ENCODE peak calls at places on chromosome 3, in four cellular contexts. K, H, W and B are unnamed samples.

GRCh38 chr3:124217542-124217941 is 225.6 kb upstream of the ROPN1 start:
- DNase-seq in W (peak; percentile 80), K (peak; percentile 52), H (peak; percentile 71), B (no peak)

GRCh38 chr3:96863129-96863740 is 48.8 kb downstream of the EPHA6 start:
- DNase-seq in H (peak; percentile 55), K (peak; percentile 22), W (peak; percentile 45), B (no peak)

GRCh38 chr3:149902498-149903139 is 68.1 kb downstream of the PFN2 start:
- DNase-seq in K (no peak), H (no peak), W (no peak), B (no peak)

GRCh38 chr3:10251006-10251405 is 2.7 kb downstream of the TATDN2 start:
- DNase-seq in W (no peak), K (no peak), H (no peak), B (no peak)

GRCh38 chr3:120039642-120040610 is 54.3 kb downstream of the GSK3B start:
- DNase-seq in W (no peak), H (no peak), K (no peak), B (no peak)

GRCh38 chr3:152524198-152525140 is 255.7 kb downstream of the MBNL1 start:
- DNase-seq in W (no peak), H (peak; percentile 79), K (peak; percentile 44), B (no peak)

GRCh38 chr3:123521179-123521969 is 63.5 kb downstream of the HACD2 start:
- DNase-seq in K (no peak), H (no peak), W (no peak), B (no peak)

GRCh38 chr3:158789592-158789991 is 12.3 kb upstream of the MFSD1 start:
- DNase-seq in H (peak; percentile 14), W (no peak), K (no peak), B (no peak)

GRCh38 chr3:101521251-101521701 is 8.3 kb upstream of the SENP7 start:
- DNase-seq in K (no peak), W (no peak), H (no peak), B (no peak)

GRCh38 chr3:121707531-121708273 is 41.8 kb downstream of the GOLGB1 start:
- DNase-seq in W (no peak), K (no peak), H (no peak), B (no peak)

DNA sequence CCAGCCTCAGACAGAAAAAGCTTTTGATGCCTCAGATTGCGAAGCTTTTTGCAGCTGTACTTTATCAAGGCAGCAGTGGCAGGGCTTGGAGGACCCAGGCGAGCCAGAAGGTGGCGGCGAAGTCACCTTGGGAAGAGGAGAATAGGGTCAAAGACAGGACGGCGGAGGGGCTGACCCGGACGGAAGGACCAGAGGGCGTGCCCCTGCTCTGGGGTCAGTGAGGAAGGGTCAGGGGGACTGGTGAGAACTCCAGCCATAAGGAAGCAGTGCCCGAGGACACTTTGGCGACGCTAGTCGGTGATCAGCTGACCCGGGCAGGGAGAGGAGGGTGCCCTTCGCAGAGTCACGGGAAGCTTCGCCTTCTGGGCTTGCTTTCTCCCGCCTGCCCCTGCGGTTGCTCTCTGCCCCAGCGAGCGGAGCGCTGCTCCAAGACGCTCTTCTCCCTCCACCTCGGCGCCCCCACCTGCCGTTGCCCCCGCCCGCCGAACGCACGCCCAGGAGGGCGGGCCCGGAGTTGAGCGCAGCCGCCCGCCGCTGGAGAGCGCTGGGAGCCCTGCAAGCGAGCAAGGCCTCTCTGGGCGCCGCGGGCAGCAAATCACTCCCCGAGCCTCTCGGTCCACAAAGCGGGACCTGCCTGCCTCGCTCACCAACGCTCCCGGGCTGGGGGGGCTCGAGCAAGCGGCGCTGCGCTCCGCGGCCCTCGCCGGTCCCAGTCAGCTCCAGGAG is 1.4 kb downstream of the CADPS start:
- DNase-seq in H (peak; percentile 9), K (peak; percentile 46), W (peak; percentile 55), B (no peak)
- TF ChIP-seq CTCF in H (peak; percentile 6), K (peak; percentile 56), W (no peak), B (no peak)

DNA sequence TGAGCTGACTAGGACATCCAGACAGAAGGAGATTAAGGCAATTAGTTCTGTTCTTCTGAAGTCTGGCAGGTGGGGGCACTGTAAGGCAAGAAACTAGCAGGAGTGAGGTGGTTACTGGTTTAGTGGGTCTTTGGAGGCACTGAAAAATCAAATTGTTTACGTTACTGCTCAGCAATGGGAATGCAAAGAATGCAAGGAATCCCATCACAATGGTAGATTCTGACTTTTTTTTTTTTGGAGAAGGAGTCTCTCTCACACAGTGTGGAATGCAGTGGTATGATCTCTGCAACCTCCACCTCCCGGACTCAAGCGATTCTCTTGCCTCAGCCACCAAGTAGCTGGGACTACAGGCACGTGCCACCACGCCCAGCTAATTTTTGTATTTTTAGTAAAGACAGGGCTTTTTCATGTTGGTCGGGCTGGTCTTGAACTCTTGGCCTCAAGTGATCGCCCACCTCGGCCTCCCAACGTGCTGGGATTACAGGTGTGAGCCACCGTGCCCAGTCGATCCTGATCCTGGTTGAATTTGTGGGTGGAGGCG is 16.4 kb downstream of the FAM107A start:
- DNase-seq in H (no peak), W (peak; percentile 64), K (no peak), B (no peak)
- TF ChIP-seq CTCF in H (no peak), W (no peak), K (peak; percentile 23), B (no peak)

DNA sequence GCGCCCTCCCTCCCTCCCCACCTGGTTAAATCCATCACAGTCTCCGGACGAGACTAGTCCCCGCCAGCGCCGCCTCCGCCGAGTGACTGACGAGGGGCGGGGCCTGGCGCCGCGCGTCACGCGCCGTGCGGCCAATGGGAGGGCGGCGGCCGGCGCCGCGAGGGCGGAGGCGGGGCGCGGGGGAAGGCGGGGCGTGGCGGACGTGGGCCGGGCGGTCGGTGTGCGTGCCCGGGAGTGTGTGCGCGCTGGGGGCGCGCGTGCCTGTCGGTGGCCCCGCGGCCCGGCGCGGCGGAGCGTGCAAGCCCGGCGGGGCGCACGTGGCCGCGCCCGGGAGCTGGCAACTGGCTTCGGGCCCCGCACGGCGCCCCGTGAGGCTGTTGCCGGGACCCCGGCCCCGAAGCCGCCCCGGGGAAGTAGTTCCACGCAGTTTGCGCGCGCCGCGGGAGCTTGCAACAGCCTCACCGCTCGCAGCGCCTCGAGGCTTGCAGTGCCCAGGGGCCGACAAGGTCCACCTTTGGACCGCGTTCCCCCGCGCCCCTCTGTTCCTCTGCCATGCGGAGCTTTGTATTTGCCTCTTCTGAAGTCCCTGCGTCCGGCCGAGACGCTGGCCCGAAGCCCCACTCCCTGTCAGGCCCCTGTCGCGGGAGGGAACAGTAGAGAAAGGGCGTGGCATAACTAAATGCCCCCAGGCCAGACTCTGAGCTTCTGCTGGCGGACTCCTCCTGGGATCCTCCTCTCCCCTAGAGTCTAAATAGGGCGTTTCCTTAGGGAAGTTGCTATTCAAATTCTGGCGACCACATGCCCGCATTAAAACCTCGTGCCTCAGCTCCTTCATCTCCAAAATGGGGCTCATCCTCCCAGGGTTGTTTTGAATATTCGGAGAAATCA is 400.9 kb downstream of the SHQ1 start:
- DNase-seq in W (peak; percentile 97), K (peak; percentile 95), H (peak; percentile 95), B (peak; percentile 97)
- TF ChIP-seq CTCF in W (no peak), K (no peak), H (no peak), B (no peak)

GRCh38 chr3:47002490-47003410 is 23.3 kb downstream of the NBEAL2 start:
- DNase-seq in H (no peak), W (no peak), K (peak; percentile 11), B (no peak)
- TF ChIP-seq CTCF in H (no peak), W (no peak), K (no peak), B (no peak)

DNA sequence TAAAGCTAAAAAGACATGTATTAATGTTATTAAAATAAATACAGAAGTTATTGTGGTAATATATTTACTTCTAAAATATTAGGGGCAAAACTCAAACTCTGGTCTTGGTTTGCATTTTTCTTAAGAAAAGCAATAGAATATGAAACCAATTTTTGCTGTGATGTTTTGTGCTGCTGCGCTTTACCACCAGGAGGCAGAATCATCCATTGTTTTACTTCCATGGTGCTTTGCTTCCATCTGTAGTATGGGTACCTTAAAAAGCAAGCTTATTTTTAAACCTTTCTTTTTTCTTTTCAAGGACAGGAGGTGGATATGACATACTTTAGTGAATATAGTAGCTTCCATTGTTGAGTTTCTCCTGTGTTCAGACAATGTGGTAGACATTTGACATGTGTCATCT is 46.6 kb upstream of the MRPL3 start:
- DNase-seq in W (no peak), K (no peak), H (peak; percentile 59), B (no peak)
- TF ChIP-seq CTCF in W (peak; percentile 26), K (no peak), H (peak; percentile 65), B (no peak)

DNA sequence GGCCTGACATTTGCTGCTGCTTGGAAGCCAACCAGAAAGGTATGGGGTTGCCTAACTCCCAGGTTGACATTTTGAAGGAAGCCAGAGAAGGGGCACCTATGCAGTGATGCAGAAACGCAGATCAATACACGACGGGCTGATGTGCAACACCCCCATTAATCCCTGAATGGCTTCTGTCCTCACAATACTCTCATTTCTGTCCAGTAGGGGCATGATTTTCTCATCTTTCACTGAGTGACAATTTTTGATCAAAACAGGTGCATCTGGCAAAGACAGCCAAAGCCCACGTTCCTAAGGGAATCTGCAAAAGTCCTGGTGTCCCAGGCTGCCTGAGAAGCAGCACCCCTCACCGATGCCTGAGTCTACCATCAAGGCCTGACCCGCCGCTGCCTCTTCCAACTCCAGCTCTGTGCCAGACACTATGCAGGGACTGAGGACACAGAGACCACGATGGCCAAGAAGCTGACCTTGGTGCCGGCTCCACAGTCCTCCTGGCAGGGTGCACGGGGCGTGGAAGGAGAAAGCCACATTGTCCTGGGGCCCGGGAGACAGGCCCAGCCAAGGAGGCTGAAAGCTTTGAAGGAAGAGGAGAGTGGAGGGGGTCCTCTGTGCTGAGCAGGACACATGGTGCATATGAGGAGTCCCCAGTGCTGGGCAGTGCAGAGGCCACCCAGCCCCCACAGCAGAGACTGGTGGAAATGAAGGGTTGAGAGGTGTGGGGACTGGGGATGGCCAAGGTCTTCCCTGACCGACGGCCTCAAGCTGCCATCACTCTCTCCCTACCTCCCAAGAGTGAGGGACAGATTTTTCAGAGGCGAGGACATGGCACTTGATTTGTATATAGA is 159.6 kb downstream of the NUP210 start:
- DNase-seq in H (no peak), K (no peak), W (no peak), B (no peak)
- TF ChIP-seq CTCF in H (no peak), K (no peak), W (no peak), B (no peak)

GRCh38 chr3:45832691-45833090 is 9.2 kb downstream of the LZTFL1 start:
- DNase-seq in H (peak; percentile 53), K (no peak), W (no peak), B (no peak)
- TF ChIP-seq CTCF in H (peak; percentile 38), K (no peak), W (no peak), B (no peak)

GRCh38 chr3:41833628-41834027 is 128.3 kb downstream of the ULK4 start:
- DNase-seq in H (no peak), W (no peak), K (no peak), B (no peak)
- TF ChIP-seq CTCF in H (no peak), W (no peak), K (no peak), B (no peak)